ENCODE peak calls at places on chromosomes 1 and 21, in seven cellular contexts. X is transverse colon, H is suprapubic skin, L is breast epithelium, U is SK-N-SH, T is stomach, W is sigmoid colon. S is an unnamed sample.
A peak's percentile ranks its signal among the peaks of the same experiment; 100 is the strongest.

GRCh38 chr21:45341779-45342178 is 54.1 kb upstream of the POFUT2 start:
- DNase-seq in X (no peak), H (no peak), L (no peak), U (no peak), T (no peak), W (no peak), S (no peak)

GRCh38 chr1:16420719-16421118 is 16.5 kb downstream of the SPATA21 start:
- DNase-seq in X (peak; percentile 8), H (no peak), L (no peak), U (no peak), T (no peak), W (no peak), S (no peak)

GRCh38 chr21:45029298-45029967 is 44.9 kb upstream of the ADARB1 start:
- DNase-seq in X (no peak), H (no peak), L (peak; percentile 45), U (peak; percentile 70), T (no peak), W (no peak), S (peak; percentile 12)

GRCh38 chr1:161196521-161197451 is 2.1 kb downstream of the ADAMTS4 start:
- DNase-seq in X (no peak), H (no peak), L (no peak), U (peak; percentile 88), T (no peak), W (peak; percentile 87), S (peak; percentile 62)

GRCh38 chr1:78263946-78264345 is 218.2 kb downstream of the GIPC2 start:
- DNase-seq in X (no peak), H (no peak), L (no peak), U (no peak), T (no peak), W (no peak), S (no peak)

GRCh38 chr1:94119796-94120590 is 955 bp downstream of the ABCA4 start:
- DNase-seq in X (no peak), H (no peak), L (no peak), U (no peak), T (no peak), W (no peak), S (no peak)

GRCh38 chr1:22932803-22933470 is 39.7 kb downstream of the LACTBL1 start:
- DNase-seq in X (no peak), H (no peak), L (peak; percentile 33), U (no peak), T (no peak), W (peak; percentile 29), S (no peak)

GRCh38 chr1:36739703-36740289 is 257.1 kb upstream of the CSF3R start:
- DNase-seq in X (no peak), H (peak; percentile 43), L (no peak), U (no peak), T (no peak), W (peak; percentile 29), S (no peak)

GRCh38 chr21:44800103-44800502 is 1.5 kb downstream of the UBE2G2 start:
- DNase-seq in X (no peak), H (no peak), L (no peak), U (peak; percentile 64), T (peak; percentile 38), W (no peak), S (no peak)

GRCh38 chr1:27595597-27595996 is 8.3 kb downstream of the AHDC1 start:
- DNase-seq in X (no peak), H (no peak), L (no peak), U (no peak), T (no peak), W (no peak), S (no peak)

GRCh38 chr21:16269497-16269896 is 539.7 kb downstream of the USP25 start:
- DNase-seq in X (no peak), H (no peak), L (no peak), U (no peak), T (no peak), W (no peak), S (no peak)

GRCh38 chr21:39882186-39882882 is 15.1 kb downstream of the PCP4 start:
- DNase-seq in X (no peak), H (no peak), L (no peak), U (no peak), T (no peak), W (no peak), S (no peak)

GRCh38 chr1:165253818-165254254 is 102.7 kb downstream of the LMX1A start:
- DNase-seq in X (no peak), H (no peak), L (no peak), U (no peak), T (no peak), W (no peak), S (no peak)

GRCh38 chr1:149962039-149962647 is 25.5 kb upstream of the MTMR11 start:
- DNase-seq in X (peak; percentile 57), H (no peak), L (no peak), U (peak; percentile 62), T (peak; percentile 63), W (no peak), S (peak; percentile 60)

GRCh38 chr21:31220567-31220966 is 123.5 kb downstream of the TIAM1 start:
- DNase-seq in X (no peak), H (no peak), L (no peak), U (no peak), T (no peak), W (no peak), S (no peak)

GRCh38 chr1:230176871-230177411 is 109.9 kb downstream of the GALNT2 start:
- DNase-seq in X (peak; percentile 39), H (no peak), L (no peak), U (peak; percentile 87), T (no peak), W (peak; percentile 92), S (no peak)

GRCh38 chr1:112508242-112509004 is at the start of gene WNT2B:
- DNase-seq in X (peak; percentile 49), H (no peak), L (no peak), U (peak; percentile 85), T (peak; percentile 36), W (no peak), S (peak; percentile 90)

GRCh38 chr1:172117800-172118199 is 276.5 kb downstream of the DNM3 start:
- DNase-seq in X (no peak), H (no peak), L (no peak), U (no peak), T (no peak), W (no peak), S (no peak)

GRCh38 chr1:186882372-186883134 is 53.8 kb downstream of the PLA2G4A start:
- DNase-seq in X (no peak), H (no peak), L (no peak), U (no peak), T (no peak), W (no peak), S (no peak)

GRCh38 chr1:58818075-58818474 is 34.2 kb upstream of the JUN start:
- DNase-seq in X (no peak), H (no peak), L (no peak), U (no peak), T (no peak), W (no peak), S (no peak)

DNA sequence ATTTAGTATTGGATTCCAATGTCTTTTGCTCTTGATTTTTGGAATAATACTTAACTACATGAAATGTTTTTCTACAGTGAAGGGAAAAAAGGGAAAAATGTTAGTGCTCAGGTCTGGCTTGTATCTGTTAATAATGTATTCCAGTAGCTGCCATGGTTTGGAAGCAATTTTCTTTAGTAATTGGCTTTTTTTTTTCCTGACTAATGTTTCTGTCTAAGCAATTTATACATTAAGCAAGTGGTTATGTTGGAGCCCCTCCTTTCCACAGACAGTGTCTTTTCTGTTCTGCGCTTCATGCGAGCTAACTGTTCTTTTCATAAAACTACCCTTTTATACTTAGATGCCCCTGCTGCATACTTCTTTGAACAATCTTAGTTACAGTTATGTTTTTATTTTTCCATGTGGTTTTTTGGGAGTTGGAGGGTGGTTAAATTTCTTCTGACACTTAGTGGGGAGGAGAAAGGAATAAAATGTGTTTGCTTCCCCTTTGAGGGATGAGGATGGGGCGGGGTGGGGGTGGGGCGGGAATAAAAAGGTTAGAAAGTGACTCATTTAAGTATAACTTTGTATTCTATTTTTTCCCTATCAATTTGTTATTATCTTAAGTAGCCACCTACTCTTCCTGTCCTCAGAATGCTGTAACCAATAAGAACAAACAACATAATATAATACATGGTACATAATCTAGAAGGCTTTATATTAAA is 83.1 kb downstream of the CLIC4 start:
- DNase-seq in X (no peak), H (no peak), L (no peak), U (peak; percentile 22), T (no peak), W (no peak), S (no peak)
- H3K4me3 ChIP-seq in X (no peak overlapping the region), H (no peak overlapping the region), L (no peak overlapping the region), U (no peak overlapping the region), T (no peak overlapping the region), W (no peak overlapping the region), S (no peak overlapping the region)

GRCh38 chr1:30274176-30274936 is 449.0 kb downstream of the MATN1 start:
- DNase-seq in X (no peak), H (peak; percentile 29), L (no peak), U (no peak), T (no peak), W (no peak), S (no peak)

GRCh38 chr1:30277415-30277814 is 446.0 kb downstream of the MATN1 start:
- DNase-seq in X (no peak), H (no peak), L (no peak), U (no peak), T (no peak), W (no peak), S (no peak)

GRCh38 chr1:30274937-30275621 is 448.3 kb downstream of the MATN1 start:
- DNase-seq in X (no peak), H (peak; percentile 55), L (no peak), U (no peak), T (no peak), W (no peak), S (no peak)

GRCh38 chr1:30273456-30273855 is 449.9 kb downstream of the MATN1 start:
- DNase-seq in X (no peak), H (peak; percentile 63), L (no peak), U (no peak), T (no peak), W (no peak), S (no peak)

GRCh38 chr1:30275926-30276736 is 447.3 kb downstream of the MATN1 start:
- DNase-seq in X (no peak), H (peak; percentile 38), L (no peak), U (no peak), T (no peak), W (no peak), S (no peak)
- TF ChIP-seq POLR2AphosphoS5 in X (no peak), H (no peak), L (no peak), U (no peak), T (no peak), W (no peak), S (no peak)

DNA sequence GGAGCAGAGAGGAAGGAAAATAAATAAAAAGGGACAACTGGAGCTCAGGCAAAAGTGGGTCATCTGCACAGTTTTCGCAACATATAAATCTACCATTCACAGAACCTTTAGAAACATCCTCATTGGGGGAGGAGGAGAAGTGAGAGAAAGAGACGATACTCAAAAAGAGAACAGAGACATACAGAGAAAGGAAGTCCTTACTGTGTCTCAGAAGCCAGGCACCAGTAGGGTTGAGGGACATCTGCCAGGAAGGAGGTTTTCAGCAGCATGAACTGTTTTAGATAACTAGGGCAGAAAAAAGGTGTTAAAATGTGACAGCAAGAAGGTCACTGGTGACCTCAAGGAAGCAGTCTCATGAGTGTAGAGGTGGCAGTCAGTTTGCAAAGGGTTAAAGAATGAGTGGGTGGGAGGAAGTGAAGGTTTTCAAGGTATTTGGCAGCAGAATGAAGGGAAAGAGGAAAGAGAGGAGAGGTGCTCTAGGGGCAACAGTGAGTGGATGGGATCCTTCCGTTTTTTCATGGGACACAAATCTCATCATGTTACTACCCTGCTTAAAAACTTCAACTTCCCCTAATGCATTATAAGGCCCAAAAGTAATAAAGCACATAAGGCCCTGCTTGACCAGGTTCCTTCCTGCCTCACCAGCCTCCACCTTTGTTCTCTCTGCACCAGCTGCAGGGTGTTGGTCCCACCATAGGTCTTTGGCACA is 9.5 kb downstream of the JAK1 start:
- DNase-seq in X (no peak), H (no peak), L (no peak), U (no peak), T (no peak), W (no peak), S (no peak)
- H3K4me1 ChIP-seq in X (peaks cover 88% of the 10 kb centered on the region), H (peaks cover 41% of the 10 kb centered on the region), L (peaks cover 25% of the 10 kb centered on the region), U (peaks cover 19% of the 10 kb centered on the region), T (peaks cover 95% of the 10 kb centered on the region), W (no peaks in the 10 kb centered on the region), S (peaks cover 85% of the 10 kb centered on the region)

GRCh38 chr21:33070921-33071877 is 1.3 kb downstream of the OLIG1 start:
- DNase-seq in X (no peak), H (no peak), L (no peak), U (peak; percentile 22), T (no peak), W (no peak), S (no peak)
- H3K4me3 ChIP-seq in X (peak overlapping the region; percentile 46), H (peak overlapping the region; percentile 49), L (peak overlapping the region; percentile 47), U (no peak overlapping the region), T (peak overlapping the region; percentile 35), W (peak overlapping the region; percentile 22), S (peak overlapping the region; percentile 54)

S was measured in upper lobe of left lung.